ENCODE peak calls at places on chromosomes 5 and 9, in four cellular contexts. B, H, L and N are unnamed samples.

GRCh38 chr5:100789641-100790160 is 113.4 kb downstream of the ST8SIA4 start:
- DNase-seq in B (no peak), H (no peak), L (no peak), N (no peak)

GRCh38 chr9:36798350-36799065 is 225.8 kb downstream of the MELK start:
- DNase-seq in B (peak), H (peak), L (no peak), N (no peak)

GRCh38 chr5:179874136-179874535 is 15.5 kb upstream of the MRNIP start:
- DNase-seq in B (no peak), H (no peak), L (no peak), N (no peak)

GRCh38 chr5:16135003-16135402 is 44.6 kb downstream of the MARCHF11 start:
- DNase-seq in B (peak), H (no peak), L (no peak), N (no peak)

GRCh38 chr5:168713051-168713450 is 133.9 kb upstream of the PANK3 start:
- DNase-seq in B (no peak), H (no peak), L (no peak), N (no peak)

GRCh38 chr9:94971378-94972131 is 245.1 kb downstream of the AOPEP start:
- DNase-seq in B (peak), H (no peak), L (no peak), N (peak)

GRCh38 chr5:4205408-4205807 is 609.8 kb downstream of the IRX1 start:
- DNase-seq in B (no peak), H (no peak), L (no peak), N (no peak)

GRCh38 chr5:104353371-104353770 is 790.8 kb upstream of the NUDT12 start:
- DNase-seq in B (no peak), H (no peak), L (no peak), N (no peak)

GRCh38 chr9:32427111-32427873 is 42.8 kb downstream of the ACO1 start:
- DNase-seq in B (no peak), H (no peak), L (no peak), N (no peak)

GRCh38 chr5:156589104-156589858 is 260.8 kb upstream of the PPP1R2B start:
- DNase-seq in B (no peak), H (no peak), L (no peak), N (no peak)

GRCh38 chr9:83013261-83013610 is 49.7 kb downstream of the RASEF start:
- DNase-seq in B (no peak), H (no peak), L (no peak), N (peak)

GRCh38 chr5:158234323-158235158 is 375.6 kb upstream of the CLINT1 start:
- DNase-seq in B (peak), H (no peak), L (no peak), N (no peak)

GRCh38 chr5:169100735-169101075 is 200.2 kb downstream of the SLIT3 start:
- DNase-seq in B (no peak), H (peak), L (no peak), N (no peak)

GRCh38 chr9:136075881-136076678 is 19.0 kb downstream of the NACC2 start:
- DNase-seq in B (no peak), H (no peak), L (peak), N (no peak)

GRCh38 chr5:154878642-154879335 is 20.4 kb downstream of the CNOT8 start:
- DNase-seq in B (no peak), H (no peak), L (no peak), N (no peak)

GRCh38 chr9:137326436-137327060 is 24.5 kb upstream of the NRARP start:
- DNase-seq in B (no peak), H (no peak), L (no peak), N (no peak)